ENCODE peak calls at places on chromosomes 5 and 9, in five cellular contexts. One of them, this sample, is unnamed. For H3K27me3 and H3K36me3, the result is how much of the 10 kb centered on the place peaks cover.

GRCh38 chr9:81374881-81375280 is 314.5 kb downstream of the TLE1 start:
- DNase-seq in neural progenitor cell: no peak
- DNase-seq in GM06990: no peak
- DNase-seq in thyroid gland: no peak
- DNase-seq in A673: no peak
- DNase-seq in this sample: no peak

GRCh38 chr5:132491368-132492364 is 1.1 kb upstream of the IRF1 start:
- DNase-seq in neural progenitor cell: peak
- DNase-seq in GM06990: no peak
- DNase-seq in thyroid gland: no peak
- DNase-seq in A673: no peak
- DNase-seq in this sample: peak

GRCh38 chr9:87381050-87381711 is 116.5 kb upstream of the DAPK1 start:
- DNase-seq in neural progenitor cell: no peak
- DNase-seq in GM06990: no peak
- DNase-seq in thyroid gland: no peak
- DNase-seq in A673: no peak
- DNase-seq in this sample: no peak

GRCh38 chr5:52875827-52876226 is 88.1 kb downstream of the ITGA1 start:
- DNase-seq in neural progenitor cell: no peak
- DNase-seq in GM06990: no peak
- DNase-seq in thyroid gland: no peak
- DNase-seq in A673: no peak
- DNase-seq in this sample: no peak

GRCh38 chr9:108640211-108640610 is 215.6 kb downstream of the ACTL7B start:
- DNase-seq in neural progenitor cell: no peak
- DNase-seq in GM06990: no peak
- DNase-seq in thyroid gland: no peak
- DNase-seq in A673: no peak
- DNase-seq in this sample: no peak

GRCh38 chr5:140142246-140142645 is 16.5 kb downstream of the IGIP start:
- DNase-seq in neural progenitor cell: no peak
- DNase-seq in GM06990: no peak
- DNase-seq in thyroid gland: no peak
- DNase-seq in A673: no peak
- DNase-seq in this sample: no peak

GRCh38 chr5:82793808-82794419 is 283.3 kb downstream of the TMEM167A start:
- DNase-seq in neural progenitor cell: peak
- DNase-seq in GM06990: no peak
- DNase-seq in thyroid gland: peak
- DNase-seq in A673: peak
- DNase-seq in this sample: peak

GRCh38 chr5:26487553-26487952 is 550.8 kb downstream of the CDH9 start:
- DNase-seq in neural progenitor cell: no peak
- DNase-seq in GM06990: no peak
- DNase-seq in thyroid gland: no peak
- DNase-seq in A673: no peak
- DNase-seq in this sample: peak

GRCh38 chr5:134541736-134542376 is 16.4 kb downstream of the JADE2 start:
- DNase-seq in neural progenitor cell: peak
- DNase-seq in GM06990: peak
- DNase-seq in thyroid gland: peak
- DNase-seq in A673: no peak
- DNase-seq in this sample: peak

GRCh38 chr5:168219515-168220410 is 71.7 kb upstream of the WWC1 start:
- DNase-seq in neural progenitor cell: peak
- DNase-seq in GM06990: peak
- DNase-seq in thyroid gland: peak
- DNase-seq in A673: peak
- DNase-seq in this sample: peak

GRCh38 chr5:179158556-179158955 is 98.4 kb downstream of the ZNF354C start:
- DNase-seq in neural progenitor cell: no peak
- DNase-seq in GM06990: no peak
- DNase-seq in thyroid gland: no peak
- DNase-seq in A673: no peak
- DNase-seq in this sample: no peak

GRCh38 chr5:38382898-38383297 is 124.5 kb downstream of the EGFLAM start:
- DNase-seq in neural progenitor cell: peak
- DNase-seq in GM06990: peak
- DNase-seq in thyroid gland: peak
- DNase-seq in A673: peak
- DNase-seq in this sample: peak

GRCh38 chr9:34493972-34494535 is 28.7 kb downstream of the ENHO start:
- DNase-seq in neural progenitor cell: peak
- DNase-seq in GM06990: no peak
- DNase-seq in thyroid gland: peak
- DNase-seq in A673: peak
- DNase-seq in this sample: peak

GRCh38 chr5:111755264-111755941 is 1.6 kb downstream of the NREP start:
- DNase-seq in neural progenitor cell: no peak
- DNase-seq in GM06990: no peak
- DNase-seq in thyroid gland: no peak
- DNase-seq in A673: no peak
- DNase-seq in this sample: no peak

DNA sequence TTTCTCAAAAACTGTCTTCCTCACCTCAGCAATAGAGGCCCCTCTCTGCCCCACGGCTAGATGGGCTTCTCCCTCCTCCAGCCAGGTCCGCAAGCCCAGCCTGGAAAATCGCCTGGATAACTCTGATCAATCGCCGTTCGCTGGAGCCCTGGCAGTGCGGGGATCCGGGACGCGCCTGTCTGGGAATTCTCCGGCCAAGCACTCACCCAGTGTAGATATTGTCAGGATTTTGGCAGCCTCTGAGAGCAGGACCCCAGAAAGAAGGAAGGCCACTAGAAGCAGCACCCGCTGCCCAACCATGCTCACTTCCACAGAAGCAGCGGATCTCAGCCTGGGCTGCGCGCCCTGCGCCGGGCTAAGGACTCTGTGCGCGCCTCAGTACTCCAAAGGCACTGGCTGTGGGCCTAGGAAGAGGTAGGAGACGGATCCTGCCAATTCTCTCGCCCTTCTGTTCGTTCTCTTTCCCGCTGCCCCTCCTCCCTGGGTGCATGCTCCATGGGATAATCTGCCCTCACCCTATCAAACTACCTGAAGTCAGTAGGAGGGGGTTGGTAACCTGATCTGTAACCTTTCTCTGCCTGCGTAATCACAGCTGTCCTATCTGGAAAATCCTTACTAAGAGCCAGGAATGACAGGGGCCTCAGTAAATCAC is at the start of gene UGT3A1:
- DNase-seq in neural progenitor cell: peak
- DNase-seq in GM06990: no peak
- DNase-seq in thyroid gland: no peak
- DNase-seq in A673: no peak
- DNase-seq in this sample: peak
- H3K4me3 ChIP-seq in neural progenitor cell: peak
- H3K4me3 ChIP-seq in GM06990: no peak
- H3K4me3 ChIP-seq in thyroid gland: no peak
- H3K4me3 ChIP-seq in A673: no peak
- H3K4me3 ChIP-seq in this sample: peak

GRCh38 chr9:97773723-97774122 is 76.6 kb upstream of the XPA start:
- DNase-seq in neural progenitor cell: no peak
- DNase-seq in GM06990: no peak
- DNase-seq in thyroid gland: peak
- DNase-seq in A673: peak
- DNase-seq in this sample: no peak
- H3K27me3 ChIP-seq in neural progenitor cell: half or more
- H3K27me3 ChIP-seq in GM06990: under half
- H3K27me3 ChIP-seq in thyroid gland: under half
- H3K27me3 ChIP-seq in A673: under half
- H3K27me3 ChIP-seq in this sample: under half

GRCh38 chr5:138352722-138353549 is 451 bp downstream of the KDM3B start:
- DNase-seq in neural progenitor cell: peak
- DNase-seq in GM06990: peak
- DNase-seq in thyroid gland: peak
- DNase-seq in A673: peak
- DNase-seq in this sample: peak
- H3K36me3 ChIP-seq in neural progenitor cell: under half
- H3K36me3 ChIP-seq in GM06990: under half
- H3K36me3 ChIP-seq in thyroid gland: under half
- H3K36me3 ChIP-seq in A673: under half
- H3K36me3 ChIP-seq in this sample: under half

DNA sequence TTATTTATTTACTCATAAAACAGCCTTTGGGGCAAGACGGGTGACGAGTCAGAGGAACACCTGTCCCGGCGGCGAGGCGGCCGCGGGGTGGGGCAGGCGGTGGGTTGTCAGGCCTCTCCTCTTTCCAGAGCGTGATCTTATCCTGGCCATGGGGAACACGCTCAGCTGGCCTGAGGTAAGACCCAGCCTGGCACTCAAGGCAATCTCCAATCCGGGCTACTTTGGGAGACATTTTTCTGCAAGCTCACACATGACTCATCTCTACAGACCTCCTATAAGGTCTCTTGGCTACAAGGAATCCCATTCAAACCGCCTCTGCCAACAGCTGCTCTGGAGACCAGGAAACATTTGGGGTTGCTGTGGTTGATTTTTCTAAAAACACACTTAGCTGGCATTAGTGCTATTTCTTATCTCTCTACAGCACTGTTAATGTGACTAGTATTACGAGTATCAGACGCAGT is 6.2 kb downstream of the RAPGEF1 start:
- DNase-seq in neural progenitor cell: no peak
- DNase-seq in GM06990: peak
- DNase-seq in thyroid gland: peak
- DNase-seq in A673: peak
- DNase-seq in this sample: peak
- H3K4me3 ChIP-seq in neural progenitor cell: no peak
- H3K4me3 ChIP-seq in GM06990: peak
- H3K4me3 ChIP-seq in thyroid gland: no peak
- H3K4me3 ChIP-seq in A673: no peak
- H3K4me3 ChIP-seq in this sample: no peak